ENCODE peak calls at places on chromosomes 4 and X, in four cellular contexts. H is HFF-Myc, E is OCI-LY7, O is IMR-90. X is an unnamed sample.

GRCh38 chrX:145631461-145631951 is 186.1 kb upstream of the SLITRK2 start:
- DNase-seq in H (no peak), E (no peak), O (no peak), X (no peak)

GRCh38 chr4:40238700-40239548 is 42.1 kb downstream of the RHOH start:
- DNase-seq in H (no peak), E (no peak), O (no peak), X (no peak)

GRCh38 chrX:118740276-118740889 is 13.0 kb downstream of the IL13RA1 start:
- DNase-seq in H (no peak), E (no peak), O (no peak), X (no peak)

GRCh38 chrX:115311666-115312065 is 22.2 kb downstream of the LUZP4 start:
- DNase-seq in H (no peak), E (no peak), O (no peak), X (no peak)

GRCh38 chrX:74535211-74535621 is 79.2 kb downstream of the RLIM start:
- DNase-seq in H (peak; percentile 40), E (peak; percentile 10), O (peak; percentile 71), X (no peak)

GRCh38 chrX:56798866-56799864 is 70.1 kb downstream of the NBDY start:
- DNase-seq in H (no peak), E (no peak), O (no peak), X (no peak)

GRCh38 chr4:78653655-78654054 is 102.1 kb downstream of the ANXA3 start:
- DNase-seq in H (no peak), E (peak; percentile 38), O (peak; percentile 25), X (no peak)

GRCh38 chr4:158667651-158668198 is 4.0 kb downstream of the C4orf46 start:
- DNase-seq in H (peak; percentile 3), E (peak; percentile 31), O (peak; percentile 25), X (no peak)

GRCh38 chr4:72418458-72418857 is 150.6 kb downstream of the ADAMTS3 start:
- DNase-seq in H (peak; percentile 94), E (no peak), O (peak; percentile 60), X (no peak)

GRCh38 chr4:156710571-156711195 is 260.9 kb downstream of the PDGFC start:
- DNase-seq in H (peak; percentile 5), E (no peak), O (peak; percentile 44), X (peak; percentile 13)

GRCh38 chrX:110259065-110259559 is 58.8 kb downstream of the AMMECR1 start:
- DNase-seq in H (no peak), E (no peak), O (no peak), X (no peak)

GRCh38 chrX:110251961-110252360 is 65.9 kb downstream of the AMMECR1 start:
- DNase-seq in H (no peak), E (no peak), O (no peak), X (no peak)

GRCh38 chrX:110258552-110258951 is 59.3 kb downstream of the AMMECR1 start:
- DNase-seq in H (no peak), E (no peak), O (peak; percentile 68), X (no peak)

GRCh38 chrX:110257889-110258288 is 60.0 kb downstream of the AMMECR1 start:
- DNase-seq in H (no peak), E (no peak), O (no peak), X (no peak)
- TF ChIP-seq CTCF in H (no peak), E (no peak), O (no peak), X (no peak)

GRCh38 chr4:139131209-139131870 is 45.7 kb downstream of the ELF2 start:
- DNase-seq in H (no peak), E (no peak), O (no peak), X (no peak)
- H3K4me3 ChIP-seq in H (no peak overlapping the region), E (no peak overlapping the region), O (no peak overlapping the region), X (no peak overlapping the region)

GRCh38 chr4:4289930-4290850 is at the start of the genes LYAR and ZBTB49:
- DNase-seq in H (peak; percentile 64), E (peak; percentile 92), O (peak; percentile 84), X (peak; percentile 60)
- TF ChIP-seq CTCF in H (no peak), E (no peak), O (no peak), X (no peak)

DNA sequence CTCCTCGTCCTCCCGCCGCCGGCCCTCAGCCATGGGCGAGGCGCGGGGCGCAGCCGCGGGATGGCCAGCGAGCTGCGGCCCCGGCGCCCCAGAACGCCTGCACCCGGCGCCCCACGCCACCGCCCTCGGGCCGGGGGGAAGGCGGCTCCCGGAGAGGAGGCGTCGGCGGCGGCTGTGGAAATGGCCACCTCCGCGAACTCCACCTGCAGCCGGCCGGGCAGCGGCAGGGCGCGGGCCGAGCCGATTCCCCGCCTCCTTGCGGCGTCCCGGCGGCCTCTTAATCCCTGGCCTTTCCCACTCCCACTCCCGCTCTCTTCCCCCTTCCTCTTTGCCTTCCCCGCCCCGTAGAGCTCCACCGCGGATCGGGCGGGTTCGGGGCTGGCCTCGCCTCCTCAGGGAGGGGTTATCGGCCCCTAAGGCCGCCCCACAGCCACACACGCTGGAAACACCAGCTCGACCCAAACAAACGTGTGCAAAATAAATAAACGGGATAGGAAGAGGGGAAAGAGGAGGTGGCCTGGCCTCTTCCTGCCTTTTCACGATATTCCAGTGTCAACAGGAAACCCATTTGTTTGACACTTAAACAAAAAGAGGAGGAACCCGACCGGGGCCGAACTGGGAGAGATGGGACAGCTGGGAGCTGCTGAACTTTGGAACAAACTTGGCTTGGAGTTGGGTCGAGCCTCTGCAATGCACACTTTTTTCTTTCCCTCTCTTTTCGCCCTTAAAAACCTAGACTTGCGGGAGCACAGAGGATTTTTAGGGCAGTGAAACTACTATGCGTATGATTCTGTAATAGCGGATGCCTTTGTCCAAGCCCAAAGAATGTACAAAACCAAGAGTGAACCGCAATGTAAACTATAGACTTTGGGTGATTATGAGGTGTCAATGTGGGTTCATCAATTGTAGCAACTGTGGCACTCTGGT is at the start of gene SH3D19:
- DNase-seq in H (no peak), E (no peak), O (peak; percentile 19), X (no peak)
- H3K4me3 ChIP-seq in H (peak within 1 kb of the TSS; percentile 51), E (no peak within 1 kb of the TSS), O (peak within 1 kb of the TSS; percentile 53), X (peak within 1 kb of the TSS; percentile 74)

DNA sequence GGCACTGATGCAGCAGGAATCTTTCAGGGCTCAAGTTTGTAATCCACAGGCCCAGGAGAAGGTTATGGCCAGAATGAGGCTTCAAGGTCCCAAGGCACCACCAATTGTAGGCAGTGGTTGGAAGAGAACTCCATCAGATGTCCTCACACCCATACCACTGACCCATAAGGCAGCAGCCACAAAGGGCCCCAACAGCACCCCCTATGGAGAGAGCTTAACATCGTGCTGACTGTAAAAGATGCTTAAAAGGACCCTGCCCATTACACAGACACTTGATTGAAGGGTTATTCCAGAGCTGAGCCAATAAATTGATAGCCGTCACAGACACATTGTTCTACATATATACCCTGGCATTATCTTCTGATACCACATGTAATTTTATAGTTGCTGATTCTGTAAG is 113.7 kb downstream of the SOWAHB start:
- DNase-seq in H (no peak), E (no peak), O (no peak), X (no peak)
- TF ChIP-seq CTCF in H (peak; percentile 46), E (peak; percentile 44), O (peak; percentile 25), X (peak; percentile 34)

DNA sequence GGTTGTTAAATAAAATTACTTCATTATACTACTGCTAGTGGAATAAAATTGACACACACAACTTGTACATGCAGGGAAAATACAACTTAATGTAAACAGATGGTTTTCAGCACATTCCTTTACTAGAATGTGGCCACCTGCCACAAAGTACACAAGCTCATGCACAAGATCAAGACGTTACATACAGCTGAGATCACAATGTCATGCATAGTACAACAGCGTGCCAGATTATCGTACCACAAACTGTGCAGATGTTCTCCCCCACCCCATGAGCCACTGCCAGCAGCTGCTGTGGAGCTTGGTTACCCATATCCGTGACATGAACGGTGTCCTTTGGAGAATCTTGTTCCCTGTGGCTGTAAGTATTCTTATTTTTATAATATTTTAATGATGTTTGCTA is 27.7 kb downstream of the FBXO8 start:
- DNase-seq in H (peak; percentile 44), E (no peak), O (peak; percentile 92), X (peak; percentile 87)
- H3K4me3 ChIP-seq in H (no peak overlapping the region), E (no peak overlapping the region), O (no peak overlapping the region), X (no peak overlapping the region)

DNA sequence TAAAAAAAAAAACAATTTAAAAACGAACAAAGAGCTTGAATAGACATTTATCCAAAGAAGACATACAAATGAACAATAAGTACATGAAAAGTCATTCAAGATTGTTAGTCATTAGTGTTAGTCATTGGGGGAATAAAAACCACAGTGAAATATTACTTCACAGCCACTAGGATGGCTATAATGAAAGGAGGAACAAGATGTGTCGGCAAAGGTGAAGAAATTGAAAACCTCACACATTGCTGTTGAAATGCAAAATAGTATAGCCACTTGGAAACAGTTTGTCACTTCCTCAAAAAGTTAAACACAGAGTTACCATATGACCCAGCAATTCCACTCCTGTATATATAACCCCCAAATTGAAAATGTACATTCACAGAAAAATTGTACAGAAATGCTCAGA is 45.2 kb upstream of the SLC39A8 start:
- DNase-seq in H (no peak), E (no peak), O (no peak), X (no peak)
- TF ChIP-seq CTCF in H (no peak), E (no peak), O (no peak), X (no peak)